ENCODE peak calls at places on chromosomes 6 and 20, in four cellular contexts. F, N, T and I are unnamed samples.

GRCh38 chr20:58112017-58112781 is 116.3 kb downstream of the ANKRD60 start:
- DNase-seq in F (no peak), N (no peak), T (no peak), I (no peak)

GRCh38 chr6:97059473-97059872 is 134.9 kb downstream of the KLHL32 start:
- DNase-seq in F (peak; percentile 26), N (no peak), T (peak; percentile 55), I (peak; percentile 53)

GRCh38 chr6:135181333-135182119 is 418 bp downstream of the MYB start:
- DNase-seq in F (no peak), N (peak; percentile 25), T (peak; percentile 33), I (peak; percentile 21)

GRCh38 chr6:11384531-11385309 is 152.3 kb upstream of the NEDD9 start:
- DNase-seq in F (no peak), N (no peak), T (no peak), I (no peak)

GRCh38 chr6:47536816-47537401 is 59.3 kb downstream of the CD2AP start:
- DNase-seq in F (no peak), N (no peak), T (no peak), I (no peak)

GRCh38 chr6:166046232-166046631 is 121.4 kb downstream of the TBXT start:
- DNase-seq in F (no peak), N (no peak), T (no peak), I (no peak)

GRCh38 chr6:108560463-108561308 is at the start of gene FOXO3:
- DNase-seq in F (no peak), N (peak; percentile 89), T (peak; percentile 87), I (peak; percentile 74)

GRCh38 chr6:55953384-55953783 is 78.0 kb upstream of the BMP5 start:
- DNase-seq in F (no peak), N (no peak), T (no peak), I (no peak)

GRCh38 chr6:77454386-77454785 is 8.9 kb downstream of the HTR1B start:
- DNase-seq in F (no peak), N (no peak), T (no peak), I (no peak)

GRCh38 chr6:36322591-36322990 is 14.1 kb downstream of the BNIP5 start:
- DNase-seq in F (no peak), N (no peak), T (no peak), I (no peak)

GRCh38 chr6:134123666-134124208 is 71.3 kb upstream of the SLC2A12 start:
- DNase-seq in F (no peak), N (peak; percentile 21), T (peak; percentile 88), I (peak; percentile 47)

GRCh38 chr6:141467881-141468280 is 664.8 kb upstream of the GJE1 start:
- DNase-seq in F (no peak), N (no peak), T (no peak), I (no peak)

GRCh38 chr6:157317129-157317814 is 6.0 kb downstream of the TMEM242 start:
- DNase-seq in F (no peak), N (no peak), T (no peak), I (no peak)

GRCh38 chr20:24784607-24785006 is 164.5 kb upstream of the CST7 start:
- DNase-seq in F (no peak), N (no peak), T (no peak), I (no peak)

GRCh38 chr20:34564810-34565209 is 6.3 kb downstream of the MAP1LC3A start:
- DNase-seq in F (no peak), N (no peak), T (no peak), I (no peak)

GRCh38 chr6:31586596-31586995 is 519 bp downstream of the LST1 start:
- DNase-seq in F (no peak), N (no peak), T (no peak), I (peak; percentile 27)

GRCh38 chr20:53984354-53984753 is 86.0 kb downstream of the BCAS1 start:
- DNase-seq in F (no peak), N (no peak), T (no peak), I (no peak)

GRCh38 chr6:140567469-140567868 is 1193.0 kb upstream of the CITED2 start:
- DNase-seq in F (no peak), N (no peak), T (no peak), I (no peak)

GRCh38 chr20:23626040-23626620 is 11.6 kb downstream of the CST3 start:
- DNase-seq in F (no peak), N (no peak), T (no peak), I (no peak)

GRCh38 chr20:44959896-44960852 is at the start of gene TOMM34:
- DNase-seq in F (no peak), N (peak; percentile 95), T (peak; percentile 98), I (peak; percentile 97)
- TF ChIP-seq CTCF in F (no peak), N (no peak), T (no peak), I (no peak)

GRCh38 chr20:60715172-60715571 is 536.9 kb upstream of the CDH4 start:
- DNase-seq in F (no peak), N (peak; percentile 52), T (peak; percentile 38), I (no peak)

GRCh38 chr20:60718743-60719142 is 533.3 kb upstream of the CDH4 start:
- DNase-seq in F (no peak), N (peak; percentile 76), T (peak; percentile 67), I (no peak)
- TF ChIP-seq CTCF in F (no peak), N (no peak), T (peak; percentile 66), I (no peak)

DNA sequence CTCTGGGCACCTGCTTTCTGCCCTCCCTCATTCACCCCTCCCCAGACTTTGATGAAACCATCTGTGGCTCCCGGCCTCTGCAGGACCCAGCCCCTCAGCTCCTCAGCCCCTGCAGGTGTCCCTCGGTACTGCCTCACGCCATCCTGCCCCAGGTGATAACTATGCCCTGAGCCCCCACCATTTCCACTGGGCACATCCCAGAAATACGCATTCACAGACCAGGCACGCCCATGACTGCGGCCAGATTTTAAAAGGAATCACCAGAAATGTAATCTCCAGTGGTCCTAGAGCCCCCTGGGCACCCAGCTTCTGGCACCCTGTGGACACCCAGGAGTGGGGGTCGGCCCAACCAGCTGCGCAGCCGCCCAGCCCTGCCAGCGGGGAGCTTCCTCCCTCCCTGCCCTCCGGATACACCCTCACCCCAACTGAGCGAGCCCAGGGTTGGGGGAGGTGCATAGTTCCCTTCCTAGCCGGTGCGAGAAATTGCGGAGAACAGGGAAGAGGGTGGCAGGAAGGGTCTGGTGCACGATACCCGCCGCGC is 585 bp upstream of the NTSR1 start:
- DNase-seq in F (no peak), N (peak; percentile 83), T (peak; percentile 87), I (no peak)
- TF ChIP-seq CTCF in F (peak; percentile 48), N (peak; percentile 53), T (peak; percentile 61), I (no peak)

GRCh38 chr20:49890651-49891361 is 24.5 kb downstream of the SPATA2 start:
- DNase-seq in F (no peak), N (peak; percentile 38), T (peak; percentile 47), I (no peak)

GRCh38 chr20:49891486-49891885 is 23.8 kb downstream of the SPATA2 start:
- DNase-seq in F (no peak), N (no peak), T (no peak), I (no peak)

GRCh38 chr20:49888341-49889244 is 26.7 kb downstream of the SPATA2 start:
- DNase-seq in F (no peak), N (peak; percentile 89), T (peak; percentile 90), I (peak; percentile 84)

GRCh38 chr20:49889245-49889942 is 25.9 kb downstream of the SPATA2 start:
- DNase-seq in F (no peak), N (no peak), T (no peak), I (no peak)

GRCh38 chr20:49889943-49890650 is 25.2 kb downstream of the SPATA2 start:
- DNase-seq in F (no peak), N (peak; percentile 82), T (peak; percentile 70), I (no peak)
- TF ChIP-seq CTCF in F (peak; percentile 39), N (peak; percentile 76), T (peak; percentile 70), I (no peak)

GRCh38 chr6:53064726-53065265 is 408 bp upstream of the FBXO9 start:
- DNase-seq in F (peak; percentile 96), N (peak; percentile 96), T (peak; percentile 99), I (peak; percentile 94)
- TF ChIP-seq CTCF in F (peak; percentile 9), N (no peak), T (no peak), I (no peak)